ENCODE peak calls at places on chromosome 17, in ten cellular contexts. T, A, N, Z, L, X, G, P, D and V are unnamed samples.

GRCh38 chr17:57315061-57315851 is 58.9 kb downstream of the MSI2 start:
- DNase-seq in T (no peak), A (no peak), N (no peak), Z (no peak), L (no peak), X (no peak), G (no peak), P (no peak), D (no peak), V (no peak)

GRCh38 chr17:33225509-33225908 is 67.6 kb downstream of the ASIC2 start:
- DNase-seq in T (no peak), A (no peak), N (no peak), Z (no peak), L (no peak), X (no peak), G (no peak), P (no peak), D (peak), V (no peak)

GRCh38 chr17:69574257-69575197 is 160.0 kb downstream of the MAP2K6 start:
- DNase-seq in T (no peak), A (no peak), N (no peak), Z (peak), L (no peak), X (no peak), G (no peak), P (no peak), D (no peak), V (no peak)

GRCh38 chr17:28347261-28347891 is 10.0 kb downstream of the POLDIP2 start:
- DNase-seq in T (peak), A (peak), N (no peak), Z (no peak), L (no peak), X (no peak), G (no peak), P (no peak), D (peak), V (no peak)

GRCh38 chr17:9389116-9389515 is 186.5 kb downstream of the STX8 start:
- DNase-seq in T (no peak), A (no peak), N (no peak), Z (no peak), L (no peak), X (no peak), G (no peak), P (no peak), D (no peak), V (no peak)

GRCh38 chr17:31061678-31062077 is 33.1 kb upstream of the NF1 start:
- DNase-seq in T (no peak), A (no peak), N (no peak), Z (peak), L (no peak), X (no peak), G (no peak), P (no peak), D (no peak), V (no peak)

GRCh38 chr17:67779098-67779672 is 46.1 kb upstream of the BPTF start:
- DNase-seq in T (peak), A (peak), N (peak), Z (peak), L (peak), X (peak), G (peak), P (peak), D (peak), V (no peak)

GRCh38 chr17:62705781-62706597 is 78.5 kb downstream of the MRC2 start:
- DNase-seq in T (peak), A (no peak), N (no peak), Z (peak), L (peak), X (no peak), G (no peak), P (no peak), D (no peak), V (no peak)

GRCh38 chr17:56021681-56022205 is 131.5 kb upstream of the ANKFN1 start:
- DNase-seq in T (no peak), A (no peak), N (no peak), Z (no peak), L (no peak), X (no peak), G (no peak), P (no peak), D (no peak), V (no peak)

GRCh38 chr17:17414316-17414937 is 62.4 kb upstream of the MED9 start:
- DNase-seq in T (no peak), A (peak), N (no peak), Z (no peak), L (peak), X (no peak), G (no peak), P (no peak), D (no peak), V (no peak)

GRCh38 chr17:51652529-51652928 is 392.2 kb downstream of the UTP18 start:
- DNase-seq in T (no peak), A (no peak), N (no peak), Z (no peak), L (no peak), X (no peak), G (no peak), P (no peak), D (no peak), V (no peak)

GRCh38 chr17:51650202-51650601 is 389.9 kb downstream of the UTP18 start:
- DNase-seq in T (no peak), A (no peak), N (no peak), Z (no peak), L (no peak), X (no peak), G (no peak), P (no peak), D (no peak), V (no peak)

GRCh38 chr17:51653902-51654301 is 393.6 kb downstream of the UTP18 start:
- DNase-seq in T (no peak), A (no peak), N (no peak), Z (peak), L (no peak), X (no peak), G (no peak), P (no peak), D (no peak), V (no peak)

GRCh38 chr17:51650772-51651171 is 390.4 kb downstream of the UTP18 start:
- DNase-seq in T (no peak), A (no peak), N (no peak), Z (no peak), L (no peak), X (no peak), G (no peak), P (no peak), D (no peak), V (no peak)

DNA sequence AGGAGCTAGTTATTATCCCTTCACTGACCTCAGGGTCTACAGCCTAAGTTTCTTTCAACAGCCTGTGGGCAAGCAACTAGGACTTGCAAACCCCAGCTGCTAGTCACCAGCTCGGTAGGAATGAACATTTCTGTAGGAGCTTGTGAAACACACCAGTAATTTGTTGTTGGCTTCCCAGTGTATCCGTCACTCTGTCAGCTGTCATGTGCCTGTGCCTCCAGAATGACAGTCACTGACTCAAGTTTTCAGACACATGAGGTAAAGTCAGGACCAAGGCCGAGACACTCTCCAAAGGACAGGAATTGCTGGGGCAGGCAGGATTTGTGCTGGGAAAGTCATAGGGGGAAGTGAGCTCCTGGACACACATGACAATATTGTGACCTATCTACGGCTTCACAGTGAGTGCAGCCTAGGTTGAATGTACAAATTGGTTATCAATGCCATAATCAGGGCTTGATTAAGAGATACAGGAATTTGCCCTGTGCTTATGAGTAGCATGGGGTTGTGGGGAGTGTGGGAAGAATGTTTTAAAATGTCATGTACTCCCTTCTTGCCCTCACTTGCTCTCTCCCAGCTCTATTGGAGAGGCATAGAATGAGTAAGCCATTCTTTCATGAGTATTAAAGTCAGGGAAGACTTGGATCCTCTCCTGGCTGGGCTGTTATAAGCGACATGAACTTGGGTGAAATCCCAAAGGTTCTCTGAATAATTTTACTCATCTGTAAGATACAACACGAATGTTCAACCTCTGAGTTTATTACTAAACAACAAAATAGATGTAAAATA is 391.4 kb downstream of the UTP18 start:
- DNase-seq in T (no peak), A (no peak), N (no peak), Z (no peak), L (no peak), X (no peak), G (no peak), P (no peak), D (no peak), V (no peak)
- H3K4me3 ChIP-seq in T (no peak), A (no peak), N (no peak), Z (no peak), L (no peak), X (no peak), G (no peak), P (no peak), D (no peak), V (no peak)

GRCh38 chr17:45282683-45283644 is 21.1 kb upstream of the SPATA32 start:
- DNase-seq in T (no peak), A (no peak), N (no peak), Z (no peak), L (peak), X (no peak), G (no peak), P (no peak), D (no peak), V (no peak)

GRCh38 chr17:45284176-45285140 is 22.6 kb upstream of the SPATA32 start:
- DNase-seq in T (no peak), A (peak), N (no peak), Z (peak), L (peak), X (peak), G (no peak), P (peak), D (peak), V (no peak)

GRCh38 chr17:45279898-45280297 is 18.0 kb upstream of the SPATA32 start:
- DNase-seq in T (no peak), A (no peak), N (no peak), Z (no peak), L (no peak), X (no peak), G (no peak), P (no peak), D (no peak), V (no peak)

GRCh38 chr17:45286286-45286685 is 24.4 kb upstream of the SPATA32 start:
- DNase-seq in T (no peak), A (no peak), N (no peak), Z (no peak), L (no peak), X (no peak), G (no peak), P (no peak), D (no peak), V (no peak)

DNA sequence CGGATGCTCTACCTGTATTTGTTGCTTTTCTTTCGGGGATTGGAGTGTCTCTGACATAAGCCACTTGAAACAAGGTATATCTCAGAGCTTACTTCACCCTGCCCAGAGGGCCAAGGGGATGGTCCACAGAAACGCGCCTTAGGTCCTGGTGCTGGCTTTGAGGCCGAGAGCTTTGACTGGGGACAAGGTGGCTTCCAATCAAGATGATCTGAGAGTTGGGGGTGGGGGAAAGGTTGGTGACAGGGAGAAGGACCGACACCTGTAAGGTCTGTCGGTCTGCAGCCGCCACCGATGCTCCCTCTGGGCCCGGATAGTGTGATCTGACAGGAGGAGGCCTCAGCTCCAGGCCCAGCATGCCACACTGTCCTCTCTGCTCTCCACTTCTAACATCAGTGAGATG is 21.8 kb upstream of the SPATA32 start:
- DNase-seq in T (no peak), A (no peak), N (no peak), Z (no peak), L (no peak), X (no peak), G (no peak), P (no peak), D (no peak), V (no peak)
- H3K27ac ChIP-seq in T (no peak), A (peak), N (peak), Z (no peak), L (peak), X (no peak), G (peak), P (peak), D (no peak), V (no peak)

GRCh38 chr17:38404174-38404943 is 23.9 kb upstream of the ARHGAP23 start:
- DNase-seq in T (no peak), A (no peak), N (no peak), Z (peak), L (no peak), X (no peak), G (no peak), P (no peak), D (no peak), V (no peak)
- TF ChIP-seq POLR2AphosphoS5 in T (no peak), A (no peak), N (no peak), Z (peak), L (no peak), X (no peak), G (no peak), P (no peak), D (no peak), V (no peak)

GRCh38 chr17:79812969-79813825 is 16.3 kb upstream of the CBX8 start:
- DNase-seq in T (no peak), A (no peak), N (no peak), Z (no peak), L (no peak), X (no peak), G (peak), P (no peak), D (no peak), V (no peak)

GRCh38 chr17:79814624-79814965 is 17.7 kb upstream of the CBX8 start:
- DNase-seq in T (no peak), A (no peak), N (no peak), Z (no peak), L (no peak), X (no peak), G (peak), P (no peak), D (no peak), V (no peak)

GRCh38 chr17:79813826-79814623 is 17.1 kb upstream of the CBX8 start:
- DNase-seq in T (no peak), A (no peak), N (no peak), Z (peak), L (no peak), X (no peak), G (no peak), P (no peak), D (no peak), V (no peak)

GRCh38 chr17:79815836-79816371 is 19.0 kb upstream of the CBX8 start:
- DNase-seq in T (no peak), A (no peak), N (no peak), Z (no peak), L (no peak), X (no peak), G (no peak), P (no peak), D (no peak), V (no peak)

DNA sequence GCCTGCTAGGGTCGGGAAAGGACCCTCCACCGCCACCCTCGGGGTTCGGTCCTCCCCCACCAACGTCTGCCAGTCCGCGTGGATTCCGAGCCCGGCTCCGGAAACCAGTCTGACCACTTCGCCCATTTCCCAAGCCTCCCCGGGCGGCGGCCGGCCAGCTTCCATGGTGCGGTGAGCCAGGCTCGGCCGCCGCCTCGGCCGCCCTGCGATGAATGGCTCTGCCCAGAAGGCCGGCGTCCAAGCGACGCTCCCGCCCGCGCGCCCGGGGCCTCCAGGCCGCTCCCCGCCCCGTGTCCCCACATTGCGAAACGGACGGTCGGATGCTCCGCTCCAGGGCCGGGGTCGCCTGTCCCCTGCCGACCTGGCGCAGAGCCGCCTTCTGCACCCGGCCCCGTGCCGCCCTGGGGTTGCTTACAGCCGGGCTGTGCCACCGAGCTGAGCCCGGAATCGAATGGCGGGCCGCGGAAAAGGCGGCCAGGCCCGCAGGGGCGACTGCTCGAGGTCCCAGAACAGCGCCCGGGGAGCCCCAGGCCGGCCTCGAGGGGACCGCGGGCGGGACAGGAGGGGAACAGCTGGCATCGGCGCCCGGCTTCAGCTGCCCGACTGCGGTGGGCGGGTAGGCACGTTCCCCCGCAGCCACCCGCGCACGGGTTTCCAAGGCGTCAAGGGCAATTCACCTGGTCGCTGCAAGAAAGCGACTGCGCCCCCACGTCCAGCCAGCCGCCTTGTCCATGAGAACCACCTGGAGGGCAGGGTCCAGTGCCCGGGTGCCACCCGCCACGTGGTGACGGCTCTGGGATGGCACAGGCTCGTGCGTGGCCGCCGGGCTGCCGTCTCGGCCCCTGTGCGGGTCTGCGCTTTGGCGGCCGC is 18.3 kb upstream of the CBX8 start:
- DNase-seq in T (no peak), A (peak), N (no peak), Z (peak), L (peak), X (no peak), G (peak), P (peak), D (peak), V (no peak)
- H3K4me3 ChIP-seq in T (peak), A (peak), N (no peak), Z (peak), L (no peak), X (no peak), G (peak), P (peak), D (peak), V (peak)

DNA sequence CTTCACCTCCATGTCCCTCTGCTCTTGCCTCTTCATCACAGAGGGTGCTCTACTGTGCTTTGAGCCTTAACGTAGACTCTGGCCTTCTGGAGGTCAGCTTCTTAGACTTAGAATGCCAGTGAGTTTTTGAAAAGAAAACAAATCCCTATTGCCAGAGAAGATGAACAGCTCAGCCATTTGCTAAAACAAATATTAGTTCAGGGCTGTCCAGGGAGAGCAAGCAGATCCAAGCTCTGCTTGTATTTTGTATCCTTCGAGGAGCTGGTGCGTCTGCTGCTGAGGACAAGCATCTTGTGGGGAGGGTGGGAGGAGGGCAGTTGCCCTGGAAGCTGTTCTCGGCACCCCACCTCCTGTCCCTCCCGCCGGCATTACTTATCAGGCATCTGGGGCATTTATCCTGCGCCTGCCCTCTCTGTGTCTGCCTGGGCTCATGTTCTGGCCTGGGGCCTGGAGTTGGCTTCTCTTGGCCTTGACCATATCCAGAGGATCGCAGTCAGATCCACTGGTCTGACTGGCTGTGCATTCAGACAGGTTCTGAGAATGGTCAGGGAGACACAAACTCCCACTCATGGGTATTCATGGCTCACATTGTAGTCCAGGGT is 173.1 kb upstream of the NLRP1 start:
- DNase-seq in T (no peak), A (no peak), N (no peak), Z (no peak), L (no peak), X (no peak), G (no peak), P (peak), D (no peak), V (no peak)
- H3K27ac ChIP-seq in T (no peak), A (no peak), N (no peak), Z (no peak), L (no peak), X (no peak), G (no peak), P (no peak), D (no peak), V (no peak)

DNA sequence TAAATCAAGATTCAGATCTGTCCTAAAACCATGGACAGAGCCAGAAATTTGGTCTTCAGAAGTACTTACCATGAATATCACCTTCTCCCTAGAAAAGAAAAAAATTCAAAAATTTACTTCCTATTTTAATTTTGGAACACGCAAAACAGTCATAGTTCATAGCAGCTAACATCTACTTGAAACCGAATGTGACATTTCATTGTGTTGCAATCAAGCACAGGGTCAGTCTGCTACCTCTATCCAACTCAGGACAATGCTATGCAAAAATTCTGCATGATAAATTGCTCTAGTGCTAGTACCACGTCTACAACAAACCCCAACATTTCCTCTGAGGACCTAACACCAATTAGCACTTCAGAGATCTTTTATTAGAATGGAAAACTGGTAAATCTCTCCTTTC is 7.7 kb downstream of the JPT1 start:
- DNase-seq in T (no peak), A (no peak), N (no peak), Z (no peak), L (no peak), X (no peak), G (no peak), P (no peak), D (no peak), V (no peak)
- TF ChIP-seq POLR2AphosphoS5 in T (no peak), A (no peak), N (no peak), Z (no peak), L (no peak), X (no peak), G (no peak), P (no peak), D (no peak), V (no peak)

GRCh38 chr17:76353599-76354316 is at the start of gene PRPSAP1:
- DNase-seq in T (peak), A (peak), N (peak), Z (peak), L (peak), X (peak), G (peak), P (peak), D (peak), V (no peak)

GRCh38 chr17:76354317-76354729 is 607 bp upstream of the PRPSAP1 start:
- DNase-seq in T (peak), A (no peak), N (no peak), Z (no peak), L (no peak), X (no peak), G (no peak), P (no peak), D (no peak), V (no peak)

GRCh38 chr17:76350463-76350862 is 3.3 kb downstream of the PRPSAP1 start:
- DNase-seq in T (no peak), A (no peak), N (no peak), Z (no peak), L (no peak), X (no peak), G (no peak), P (no peak), D (no peak), V (no peak)

GRCh38 chr17:76353004-76353598 is 615 bp downstream of the PRPSAP1 start:
- DNase-seq in T (peak), A (no peak), N (no peak), Z (peak), L (peak), X (no peak), G (peak), P (peak), D (peak), V (no peak)

GRCh38 chr17:76351526-76352071 is 2.1 kb downstream of the PRPSAP1 start:
- DNase-seq in T (no peak), A (no peak), N (no peak), Z (no peak), L (no peak), X (no peak), G (no peak), P (no peak), D (no peak), V (no peak)
- H3K4me3 ChIP-seq in T (no peak), A (no peak), N (no peak), Z (no peak), L (no peak), X (no peak), G (no peak), P (no peak), D (no peak), V (no peak)